ENCODE peak calls at places on chromosome 3, in five cellular contexts. One of them, this sample, is unnamed.

GRCh38 chr3:43907508-43907858 is 216.7 kb downstream of the ABHD5 start:
- DNase-seq in stimulated activated CD4-positive, alpha-beta T cell treated with anti-CD3 and anti-CD28 coated beads, TNF-alpha, amount 100 ng/mL, for 4 hours: no peak
- DNase-seq in activated T-cell treated with anti-CD3 and anti-CD28 coated beads for 4 hours: no peak
- DNase-seq in brain microvascular endothelial cell: no peak
- DNase-seq in stimulated activated naive CD8-positive, alpha-beta T cell treated with anti-CD3 and anti-CD28 coated beads, Interleukin-15, Interleukin-2, amounts not matched to agents 100 U/mL and 50 U/mL, for 24 hours: no peak
- DNase-seq in this sample: no peak

GRCh38 chr3:52210550-52211046 is 12.6 kb downstream of the ALAS1 start:
- DNase-seq in brain microvascular endothelial cell: no peak
- DNase-seq in stimulated activated CD4-positive, alpha-beta T cell treated with anti-CD3 and anti-CD28 coated beads, TNF-alpha, amount 100 ng/mL, for 4 hours: no peak
- DNase-seq in stimulated activated naive CD8-positive, alpha-beta T cell treated with anti-CD3 and anti-CD28 coated beads, Interleukin-15, Interleukin-2, amounts not matched to agents 100 U/mL and 50 U/mL, for 24 hours: no peak
- DNase-seq in activated T-cell treated with anti-CD3 and anti-CD28 coated beads for 4 hours: no peak
- DNase-seq in this sample: no peak

GRCh38 chr3:42742688-42743087 is 30.4 kb downstream of the CCDC13 start:
- DNase-seq in activated T-cell treated with anti-CD3 and anti-CD28 coated beads for 4 hours: no peak
- DNase-seq in stimulated activated naive CD8-positive, alpha-beta T cell treated with anti-CD3 and anti-CD28 coated beads, Interleukin-15, Interleukin-2, amounts not matched to agents 100 U/mL and 50 U/mL, for 24 hours: no peak
- DNase-seq in stimulated activated CD4-positive, alpha-beta T cell treated with anti-CD3 and anti-CD28 coated beads, TNF-alpha, amount 100 ng/mL, for 4 hours: no peak
- DNase-seq in brain microvascular endothelial cell: no peak
- DNase-seq in this sample: no peak

GRCh38 chr3:144039661-144040060 is 68.0 kb downstream of the DIPK2A start:
- DNase-seq in stimulated activated naive CD8-positive, alpha-beta T cell treated with anti-CD3 and anti-CD28 coated beads, Interleukin-15, Interleukin-2, amounts not matched to agents 100 U/mL and 50 U/mL, for 24 hours: no peak
- DNase-seq in activated T-cell treated with anti-CD3 and anti-CD28 coated beads for 4 hours: no peak
- DNase-seq in brain microvascular endothelial cell: no peak
- DNase-seq in stimulated activated CD4-positive, alpha-beta T cell treated with anti-CD3 and anti-CD28 coated beads, TNF-alpha, amount 100 ng/mL, for 4 hours: no peak
- DNase-seq in this sample: no peak

GRCh38 chr3:65660000-65660598 is 378.6 kb downstream of the MAGI1 start:
- DNase-seq in activated T-cell treated with anti-CD3 and anti-CD28 coated beads for 4 hours: no peak
- DNase-seq in stimulated activated naive CD8-positive, alpha-beta T cell treated with anti-CD3 and anti-CD28 coated beads, Interleukin-15, Interleukin-2, amounts not matched to agents 100 U/mL and 50 U/mL, for 24 hours: no peak
- DNase-seq in stimulated activated CD4-positive, alpha-beta T cell treated with anti-CD3 and anti-CD28 coated beads, TNF-alpha, amount 100 ng/mL, for 4 hours: no peak
- DNase-seq in brain microvascular endothelial cell: no peak
- DNase-seq in this sample: no peak

GRCh38 chr3:95297586-95297985 is 1234.7 kb downstream of the NSUN3 start:
- DNase-seq in stimulated activated naive CD8-positive, alpha-beta T cell treated with anti-CD3 and anti-CD28 coated beads, Interleukin-15, Interleukin-2, amounts not matched to agents 100 U/mL and 50 U/mL, for 24 hours: no peak
- DNase-seq in brain microvascular endothelial cell: no peak
- DNase-seq in stimulated activated CD4-positive, alpha-beta T cell treated with anti-CD3 and anti-CD28 coated beads, TNF-alpha, amount 100 ng/mL, for 4 hours: no peak
- DNase-seq in activated T-cell treated with anti-CD3 and anti-CD28 coated beads for 4 hours: no peak
- DNase-seq in this sample: no peak

GRCh38 chr3:60755094-60755493 is 496.2 kb downstream of the FHIT start:
- DNase-seq in activated T-cell treated with anti-CD3 and anti-CD28 coated beads for 4 hours: no peak
- DNase-seq in brain microvascular endothelial cell: no peak
- DNase-seq in stimulated activated naive CD8-positive, alpha-beta T cell treated with anti-CD3 and anti-CD28 coated beads, Interleukin-15, Interleukin-2, amounts not matched to agents 100 U/mL and 50 U/mL, for 24 hours: no peak
- DNase-seq in stimulated activated CD4-positive, alpha-beta T cell treated with anti-CD3 and anti-CD28 coated beads, TNF-alpha, amount 100 ng/mL, for 4 hours: no peak
- DNase-seq in this sample: no peak

GRCh38 chr3:51024765-51025681 is 350.3 kb downstream of the DOCK3 start:
- DNase-seq in brain microvascular endothelial cell: no peak
- DNase-seq in activated T-cell treated with anti-CD3 and anti-CD28 coated beads for 4 hours: peak
- DNase-seq in stimulated activated naive CD8-positive, alpha-beta T cell treated with anti-CD3 and anti-CD28 coated beads, Interleukin-15, Interleukin-2, amounts not matched to agents 100 U/mL and 50 U/mL, for 24 hours: peak
- DNase-seq in stimulated activated CD4-positive, alpha-beta T cell treated with anti-CD3 and anti-CD28 coated beads, TNF-alpha, amount 100 ng/mL, for 4 hours: peak
- DNase-seq in this sample: peak

GRCh38 chr3:185961675-185962232 is 23.9 kb upstream of the TRA2B start:
- DNase-seq in brain microvascular endothelial cell: no peak
- DNase-seq in stimulated activated naive CD8-positive, alpha-beta T cell treated with anti-CD3 and anti-CD28 coated beads, Interleukin-15, Interleukin-2, amounts not matched to agents 100 U/mL and 50 U/mL, for 24 hours: peak
- DNase-seq in stimulated activated CD4-positive, alpha-beta T cell treated with anti-CD3 and anti-CD28 coated beads, TNF-alpha, amount 100 ng/mL, for 4 hours: no peak
- DNase-seq in activated T-cell treated with anti-CD3 and anti-CD28 coated beads for 4 hours: no peak
- DNase-seq in this sample: no peak

GRCh38 chr3:157029365-157029790 is 130.6 kb downstream of the CCNL1 start:
- DNase-seq in stimulated activated CD4-positive, alpha-beta T cell treated with anti-CD3 and anti-CD28 coated beads, TNF-alpha, amount 100 ng/mL, for 4 hours: no peak
- DNase-seq in stimulated activated naive CD8-positive, alpha-beta T cell treated with anti-CD3 and anti-CD28 coated beads, Interleukin-15, Interleukin-2, amounts not matched to agents 100 U/mL and 50 U/mL, for 24 hours: no peak
- DNase-seq in activated T-cell treated with anti-CD3 and anti-CD28 coated beads for 4 hours: no peak
- DNase-seq in brain microvascular endothelial cell: no peak
- DNase-seq in this sample: no peak

GRCh38 chr3:35305406-35305805 is 333.9 kb upstream of the ARPP21 start:
- DNase-seq in activated T-cell treated with anti-CD3 and anti-CD28 coated beads for 4 hours: no peak
- DNase-seq in stimulated activated naive CD8-positive, alpha-beta T cell treated with anti-CD3 and anti-CD28 coated beads, Interleukin-15, Interleukin-2, amounts not matched to agents 100 U/mL and 50 U/mL, for 24 hours: no peak
- DNase-seq in stimulated activated CD4-positive, alpha-beta T cell treated with anti-CD3 and anti-CD28 coated beads, TNF-alpha, amount 100 ng/mL, for 4 hours: no peak
- DNase-seq in brain microvascular endothelial cell: no peak
- DNase-seq in this sample: no peak

GRCh38 chr3:194720048-194720447 is 34.4 kb downstream of the FAM43A start:
- DNase-seq in stimulated activated CD4-positive, alpha-beta T cell treated with anti-CD3 and anti-CD28 coated beads, TNF-alpha, amount 100 ng/mL, for 4 hours: no peak
- DNase-seq in activated T-cell treated with anti-CD3 and anti-CD28 coated beads for 4 hours: no peak
- DNase-seq in brain microvascular endothelial cell: no peak
- DNase-seq in stimulated activated naive CD8-positive, alpha-beta T cell treated with anti-CD3 and anti-CD28 coated beads, Interleukin-15, Interleukin-2, amounts not matched to agents 100 U/mL and 50 U/mL, for 24 hours: no peak
- DNase-seq in this sample: no peak

GRCh38 chr3:98670020-98670419 is 76.6 kb upstream of the CPOX start:
- DNase-seq in activated T-cell treated with anti-CD3 and anti-CD28 coated beads for 4 hours: no peak
- DNase-seq in stimulated activated CD4-positive, alpha-beta T cell treated with anti-CD3 and anti-CD28 coated beads, TNF-alpha, amount 100 ng/mL, for 4 hours: no peak
- DNase-seq in stimulated activated naive CD8-positive, alpha-beta T cell treated with anti-CD3 and anti-CD28 coated beads, Interleukin-15, Interleukin-2, amounts not matched to agents 100 U/mL and 50 U/mL, for 24 hours: no peak
- DNase-seq in brain microvascular endothelial cell: no peak
- DNase-seq in this sample: no peak

GRCh38 chr3:110344897-110345767 is 726.5 kb upstream of the NECTIN3 start:
- DNase-seq in stimulated activated CD4-positive, alpha-beta T cell treated with anti-CD3 and anti-CD28 coated beads, TNF-alpha, amount 100 ng/mL, for 4 hours: no peak
- DNase-seq in stimulated activated naive CD8-positive, alpha-beta T cell treated with anti-CD3 and anti-CD28 coated beads, Interleukin-15, Interleukin-2, amounts not matched to agents 100 U/mL and 50 U/mL, for 24 hours: no peak
- DNase-seq in brain microvascular endothelial cell: peak
- DNase-seq in activated T-cell treated with anti-CD3 and anti-CD28 coated beads for 4 hours: no peak
- DNase-seq in this sample: no peak

GRCh38 chr3:28836199-28836598 is 444.7 kb upstream of the RBMS3 start:
- DNase-seq in brain microvascular endothelial cell: no peak
- DNase-seq in stimulated activated CD4-positive, alpha-beta T cell treated with anti-CD3 and anti-CD28 coated beads, TNF-alpha, amount 100 ng/mL, for 4 hours: no peak
- DNase-seq in activated T-cell treated with anti-CD3 and anti-CD28 coated beads for 4 hours: no peak
- DNase-seq in stimulated activated naive CD8-positive, alpha-beta T cell treated with anti-CD3 and anti-CD28 coated beads, Interleukin-15, Interleukin-2, amounts not matched to agents 100 U/mL and 50 U/mL, for 24 hours: no peak
- DNase-seq in this sample: no peak

GRCh38 chr3:171379281-171379680 is 80.9 kb downstream of the TNIK start:
- DNase-seq in stimulated activated naive CD8-positive, alpha-beta T cell treated with anti-CD3 and anti-CD28 coated beads, Interleukin-15, Interleukin-2, amounts not matched to agents 100 U/mL and 50 U/mL, for 24 hours: no peak
- DNase-seq in stimulated activated CD4-positive, alpha-beta T cell treated with anti-CD3 and anti-CD28 coated beads, TNF-alpha, amount 100 ng/mL, for 4 hours: no peak
- DNase-seq in activated T-cell treated with anti-CD3 and anti-CD28 coated beads for 4 hours: no peak
- DNase-seq in brain microvascular endothelial cell: no peak
- DNase-seq in this sample: no peak

GRCh38 chr3:55802816-55803215 is 315.7 kb upstream of the WNT5A start:
- DNase-seq in brain microvascular endothelial cell: no peak
- DNase-seq in activated T-cell treated with anti-CD3 and anti-CD28 coated beads for 4 hours: no peak
- DNase-seq in stimulated activated CD4-positive, alpha-beta T cell treated with anti-CD3 and anti-CD28 coated beads, TNF-alpha, amount 100 ng/mL, for 4 hours: no peak
- DNase-seq in stimulated activated naive CD8-positive, alpha-beta T cell treated with anti-CD3 and anti-CD28 coated beads, Interleukin-15, Interleukin-2, amounts not matched to agents 100 U/mL and 50 U/mL, for 24 hours: no peak
- DNase-seq in this sample: no peak

GRCh38 chr3:125443923-125444322 is 68.8 kb upstream of the ZNF148 start:
- DNase-seq in activated T-cell treated with anti-CD3 and anti-CD28 coated beads for 4 hours: no peak
- DNase-seq in stimulated activated CD4-positive, alpha-beta T cell treated with anti-CD3 and anti-CD28 coated beads, TNF-alpha, amount 100 ng/mL, for 4 hours: no peak
- DNase-seq in stimulated activated naive CD8-positive, alpha-beta T cell treated with anti-CD3 and anti-CD28 coated beads, Interleukin-15, Interleukin-2, amounts not matched to agents 100 U/mL and 50 U/mL, for 24 hours: no peak
- DNase-seq in brain microvascular endothelial cell: no peak
- DNase-seq in this sample: no peak

GRCh38 chr3:71114610-71115009 is 468.9 kb downstream of the FOXP1 start:
- DNase-seq in stimulated activated CD4-positive, alpha-beta T cell treated with anti-CD3 and anti-CD28 coated beads, TNF-alpha, amount 100 ng/mL, for 4 hours: no peak
- DNase-seq in stimulated activated naive CD8-positive, alpha-beta T cell treated with anti-CD3 and anti-CD28 coated beads, Interleukin-15, Interleukin-2, amounts not matched to agents 100 U/mL and 50 U/mL, for 24 hours: no peak
- DNase-seq in activated T-cell treated with anti-CD3 and anti-CD28 coated beads for 4 hours: no peak
- DNase-seq in brain microvascular endothelial cell: no peak
- DNase-seq in this sample: no peak

GRCh38 chr3:151067158-151067557 is 18.3 kb upstream of the MED12L start:
- DNase-seq in stimulated activated naive CD8-positive, alpha-beta T cell treated with anti-CD3 and anti-CD28 coated beads, Interleukin-15, Interleukin-2, amounts not matched to agents 100 U/mL and 50 U/mL, for 24 hours: no peak
- DNase-seq in brain microvascular endothelial cell: no peak
- DNase-seq in activated T-cell treated with anti-CD3 and anti-CD28 coated beads for 4 hours: no peak
- DNase-seq in stimulated activated CD4-positive, alpha-beta T cell treated with anti-CD3 and anti-CD28 coated beads, TNF-alpha, amount 100 ng/mL, for 4 hours: no peak
- DNase-seq in this sample: no peak

GRCh38 chr3:128665362-128666021 is 14.9 kb upstream of the RPN1 start:
- DNase-seq in activated T-cell treated with anti-CD3 and anti-CD28 coated beads for 4 hours: no peak
- DNase-seq in stimulated activated CD4-positive, alpha-beta T cell treated with anti-CD3 and anti-CD28 coated beads, TNF-alpha, amount 100 ng/mL, for 4 hours: no peak
- DNase-seq in stimulated activated naive CD8-positive, alpha-beta T cell treated with anti-CD3 and anti-CD28 coated beads, Interleukin-15, Interleukin-2, amounts not matched to agents 100 U/mL and 50 U/mL, for 24 hours: no peak
- DNase-seq in brain microvascular endothelial cell: no peak
- DNase-seq in this sample: no peak

This sample was measured in activated CD4-positive, alpha-beta T cell treated with anti-CD3 and anti-CD28 coated beads for 1 hour.